ENCODE peak calls at places on chromosome 5, in eight cellular contexts. T, O, M, X, U, G, I and H are unnamed samples. For H3K4me1, the result is how much of the 10 kb centered on the place peaks cover.

GRCh38 chr5:179261301-179262125 is 83.7 kb downstream of the ADAMTS2 start:
- DNase-seq in M (no peak), I (peak), U (peak), G (peak), X (no peak), T (no peak), O (no peak), H (no peak)

GRCh38 chr5:122999947-123000563 is 36.5 kb downstream of the PPIC start:
- DNase-seq in I (peak), T (peak), U (peak), O (no peak), G (no peak), X (no peak), M (peak), H (peak)

GRCh38 chr5:180142824-180143610 is 66.0 kb downstream of the RASGEF1C start:
- DNase-seq in G (no peak), T (no peak), O (no peak), U (peak), I (no peak), M (no peak), X (no peak), H (no peak)

GRCh38 chr5:40834391-40834848 is 602 bp downstream of the RPL37 start:
- DNase-seq in G (peak), X (no peak), M (peak), O (no peak), I (peak), T (no peak), U (peak), H (peak)

GRCh38 chr5:51156838-51157237 is 226.4 kb upstream of the ISL1 start:
- DNase-seq in T (no peak), I (no peak), X (no peak), M (no peak), G (no peak), O (no peak), U (no peak), H (no peak)

GRCh38 chr5:114362977-114363721 is 1.3 kb downstream of the KCNN2 start:
- DNase-seq in I (no peak), G (peak), X (no peak), T (no peak), M (no peak), O (no peak), U (no peak), H (no peak)

GRCh38 chr5:179802950-179803562 is 3.6 kb downstream of the MGAT4B start:
- DNase-seq in M (no peak), T (no peak), U (no peak), G (no peak), X (no peak), O (peak), I (no peak), H (no peak)

GRCh38 chr5:61301820-61302563 is 30.1 kb upstream of the ZSWIM6 start:
- DNase-seq in X (no peak), U (no peak), G (peak), O (peak), M (peak), T (peak), I (peak), H (no peak)

GRCh38 chr5:74212336-74212735 is 428.2 kb downstream of the ENC1 start:
- DNase-seq in T (peak), X (no peak), O (no peak), M (peak), U (no peak), G (peak), I (peak), H (no peak)

GRCh38 chr5:136666970-136667620 is 301.8 kb upstream of the TRPC7 start:
- DNase-seq in I (no peak), O (no peak), T (no peak), G (no peak), X (no peak), U (no peak), M (no peak), H (no peak)

GRCh38 chr5:72814104-72814503 is 2.4 kb upstream of the TNPO1 start:
- DNase-seq in I (no peak), O (no peak), T (no peak), G (no peak), U (no peak), X (no peak), M (no peak), H (no peak)

GRCh38 chr5:50658243-50658642 is 8.2 kb upstream of the PARP8 start:
- DNase-seq in O (no peak), G (no peak), I (no peak), U (no peak), T (no peak), X (no peak), M (no peak), H (no peak)

GRCh38 chr5:19987594-19988345 is at the start of gene CDH18:
- DNase-seq in G (peak), M (no peak), U (peak), I (peak), T (no peak), O (no peak), X (peak), H (no peak)

GRCh38 chr5:158373623-158374375 is 514.9 kb upstream of the CLINT1 start:
- DNase-seq in U (no peak), T (no peak), G (no peak), X (no peak), I (no peak), M (no peak), O (no peak), H (no peak)

GRCh38 chr5:11046160-11046559 is 285.1 kb upstream of the DAP start:
- DNase-seq in I (no peak), O (no peak), G (peak), U (peak), M (no peak), T (no peak), X (no peak), H (no peak)

GRCh38 chr5:160310910-160311295 is 1.5 kb downstream of the CCNJL start:
- DNase-seq in U (no peak), M (no peak), X (no peak), T (no peak), G (no peak), I (no peak), O (no peak), H (no peak)

GRCh38 chr5:134124289-134125194 is 10.1 kb downstream of the TCF7 start:
- DNase-seq in G (peak), T (peak), M (no peak), U (no peak), I (no peak), X (no peak), O (no peak), H (peak)

GRCh38 chr5:157155297-157155696 is 10.8 kb downstream of the GARIN3 start:
- DNase-seq in X (no peak), G (no peak), U (no peak), M (no peak), O (no peak), I (no peak), T (no peak), H (no peak)

GRCh38 chr5:102919211-102919610 is 164.1 kb downstream of the PAM start:
- DNase-seq in I (no peak), U (no peak), M (no peak), O (no peak), T (no peak), G (no peak), X (no peak), H (no peak)

GRCh38 chr5:142527664-142528295 is 158.1 kb downstream of the FGF1 start:
- DNase-seq in G (no peak), T (no peak), M (no peak), O (no peak), X (no peak), U (no peak), I (no peak), H (no peak)

GRCh38 chr5:12522116-12522515 is 617.9 kb upstream of the CTNND2 start:
- DNase-seq in X (no peak), U (no peak), T (no peak), O (peak), G (no peak), I (no peak), M (no peak), H (no peak)

GRCh38 chr5:180670586-180671359 is 21.4 kb upstream of the FLT4 start:
- DNase-seq in G (peak), I (peak), T (peak), O (no peak), X (no peak), U (peak), M (peak), H (peak)

GRCh38 chr5:94994465-94994996 is 290.4 kb downstream of the MCTP1 start:
- DNase-seq in M (no peak), O (peak), G (no peak), X (no peak), U (no peak), I (no peak), T (no peak), H (no peak)

GRCh38 chr5:151926186-151926585 is 1.5 kb upstream of the GLRA1 start:
- DNase-seq in M (no peak), X (no peak), O (no peak), U (no peak), I (no peak), T (no peak), G (no peak), H (no peak)

GRCh38 chr5:6261668-6262067 is 116.7 kb downstream of the MED10 start:
- DNase-seq in X (no peak), I (no peak), G (no peak), O (peak), M (no peak), T (no peak), U (no peak), H (no peak)

GRCh38 chr5:179438041-179438441 is 92.8 kb upstream of the ADAMTS2 start:
- DNase-seq in G (no peak), U (peak), I (peak), T (no peak), X (no peak), M (no peak), O (no peak), H (no peak)

GRCh38 chr5:15499528-15500325 is at the start of gene FBXL7:
- DNase-seq in X (peak), M (peak), U (peak), I (peak), T (no peak), G (peak), O (no peak), H (no peak)
- H3K4me1 ChIP-seq in X (under half), M (under half), U (under half), I (under half), T (under half), G (under half), O (under half), H (under half)

GRCh38 chr5:132417010-132417439 is 47.5 kb downstream of the SLC22A5 start:
- DNase-seq in I (no peak), U (no peak), G (no peak), T (no peak), X (no peak), O (peak), M (no peak), H (no peak)
- H3K4me1 ChIP-seq in I (under half), U (under half), G (under half), T (half or more), X (half or more), O (half or more), M (half or more), H (half or more)

DNA sequence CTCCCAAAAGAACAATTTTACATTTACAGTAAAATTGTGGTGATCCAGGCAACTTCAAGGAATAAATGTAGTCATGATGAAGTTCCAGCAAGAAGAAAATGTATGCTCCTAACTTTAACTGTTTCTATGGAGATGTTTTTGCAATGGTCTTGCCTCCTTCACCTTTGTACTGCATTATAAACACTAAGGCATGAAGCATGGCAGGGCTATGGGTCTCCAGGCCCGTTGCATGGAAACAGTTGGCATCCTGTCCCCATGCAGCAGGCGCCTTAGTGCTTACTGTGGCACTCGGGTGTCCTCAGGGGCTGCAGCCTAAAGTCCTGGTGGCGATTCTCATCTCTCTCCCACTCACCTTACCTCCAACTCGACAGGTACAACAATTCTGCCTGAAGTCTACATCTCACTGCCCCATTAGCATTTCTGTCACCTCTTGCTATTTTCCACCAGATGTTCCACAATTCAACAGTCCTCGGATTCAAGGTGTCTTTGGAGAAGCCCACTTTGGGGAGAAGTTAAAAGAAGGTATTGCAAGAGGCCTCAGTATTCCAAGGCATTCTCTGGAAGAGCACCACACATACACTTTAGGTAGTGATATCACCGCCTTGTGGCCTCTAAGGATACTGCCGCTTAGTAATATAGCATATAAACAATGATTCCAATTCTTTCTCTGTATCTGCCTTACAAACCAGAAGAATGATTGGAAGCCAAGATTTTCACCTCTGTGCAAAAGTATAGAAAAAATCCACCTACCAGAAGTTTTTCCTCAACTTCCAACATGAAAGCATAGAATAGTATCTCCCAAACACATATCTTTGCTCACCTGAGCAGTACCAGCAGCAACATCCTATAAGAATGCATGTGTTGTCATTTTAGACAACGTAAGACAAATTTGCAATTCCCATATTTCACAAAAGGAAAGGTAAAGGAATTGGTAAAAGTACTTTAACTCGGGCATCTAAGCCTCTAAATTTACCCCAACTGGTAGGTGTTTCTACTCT is 5.1 kb downstream of the LIFR start:
- DNase-seq in X (no peak), M (no peak), T (peak), I (peak), G (peak), U (peak), O (no peak), H (no peak)
- H3K4me1 ChIP-seq in X (under half), M (under half), T (under half), I (under half), G (under half), U (under half), O (under half), H (under half)

GRCh38 chr5:172425402-172425801 is 28.9 kb downstream of the SH3PXD2B start:
- DNase-seq in M (no peak), T (no peak), I (no peak), O (no peak), G (no peak), X (no peak), U (no peak), H (no peak)
- H3K4me1 ChIP-seq in M (half or more), T (under half), I (under half), O (under half), G (under half), X (half or more), U (half or more), H (under half)

DNA sequence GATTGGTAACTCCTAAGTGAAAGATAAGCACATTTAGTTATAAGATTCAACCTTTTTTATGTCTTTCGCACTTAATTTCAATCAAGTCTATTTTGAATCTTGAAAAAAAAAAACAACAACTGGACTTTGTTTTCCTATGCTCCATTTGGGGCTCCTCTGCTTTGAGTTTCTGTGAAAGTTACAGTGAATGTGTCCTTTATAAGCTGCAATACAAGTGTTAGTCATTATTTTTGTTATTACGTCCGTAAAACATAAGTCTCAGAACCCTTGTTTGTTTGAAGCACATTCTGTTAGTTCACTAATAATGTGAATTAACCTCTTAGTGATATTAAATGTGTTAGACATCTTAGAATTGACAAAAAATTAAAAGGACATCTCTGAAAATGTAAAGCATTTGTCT is 276.7 kb downstream of the ADAMTS6 start:
- DNase-seq in X (no peak), G (peak), U (no peak), O (no peak), I (no peak), M (no peak), T (no peak), H (no peak)
- H3K4me1 ChIP-seq in X (under half), G (under half), U (under half), O (under half), I (under half), M (under half), T (under half), H (under half)

DNA sequence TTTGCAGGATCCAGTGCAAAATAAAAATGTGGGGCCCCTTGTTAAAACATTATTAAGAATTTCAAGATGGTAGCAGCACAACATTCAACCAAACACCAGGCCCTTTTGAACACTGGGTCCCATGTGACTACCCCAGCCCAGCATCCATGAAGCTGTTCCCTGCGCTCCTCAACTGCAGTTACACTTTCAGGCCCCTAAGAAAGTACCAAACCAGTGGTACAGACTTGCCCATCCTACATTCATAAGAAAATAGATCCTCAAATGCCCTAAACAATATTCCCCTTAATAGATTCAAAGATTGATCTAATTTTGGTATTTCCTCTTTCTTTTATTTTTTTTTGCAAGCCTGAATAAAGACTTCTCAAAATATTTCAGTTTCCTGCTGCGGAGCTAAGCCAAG is 201.7 kb downstream of the EFNA5 start:
- DNase-seq in X (no peak), U (no peak), I (peak), O (no peak), G (no peak), T (no peak), M (no peak), H (no peak)
- H3K4me1 ChIP-seq in X (under half), U (under half), I (half or more), O (half or more), G (under half), T (under half), M (under half), H (under half)

DNA sequence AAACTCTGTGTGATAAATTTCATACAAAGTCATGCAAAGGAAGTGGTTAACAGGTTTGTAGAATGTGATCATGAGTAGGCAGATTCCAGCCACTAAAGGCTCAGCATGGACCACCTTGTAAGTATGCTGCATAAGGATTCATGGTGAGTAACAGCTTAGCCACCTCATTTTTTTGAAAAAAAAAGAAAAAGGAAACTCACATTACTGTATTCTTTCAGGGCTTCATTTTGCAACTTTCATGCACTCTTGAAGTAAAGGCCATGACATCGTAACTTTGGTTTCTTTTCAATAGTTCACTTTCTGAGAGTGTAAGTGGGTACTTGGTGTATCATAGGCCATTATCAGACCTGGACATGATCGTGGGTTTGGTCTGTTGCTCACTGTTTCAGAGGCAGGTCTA is 175.1 kb downstream of the PCSK1 start:
- DNase-seq in T (no peak), G (peak), X (no peak), I (peak), U (no peak), O (no peak), M (no peak), H (no peak)
- H3K4me1 ChIP-seq in T (under half), G (under half), X (under half), I (under half), U (under half), O (half or more), M (under half), H (under half)